ENCODE peak calls at places on chromosomes 13 and 19, in five cellular contexts. I is Peyer's patch, Z is left cardiac atrium, U is adipocyte, F is activated T-cell treated with anti-CD3 and anti-CD28 coated beads for 1 hour. B is an unnamed sample.
A peak's percentile ranks its signal among the peaks of the same experiment; 100 is the strongest.

GRCh38 chr13:73367886-73368285 is 309.1 kb downstream of the KLF5 start:
- DNase-seq in F (no peak), U (no peak), Z (no peak), I (no peak), B (no peak)

GRCh38 chr19:44824758-44825157 is 15.9 kb downstream of the BCAM start:
- DNase-seq in F (no peak), I (no peak), U (no peak), Z (no peak), B (no peak)

GRCh38 chr19:14440049-14440448 is 6.9 kb downstream of the PKN1 start:
- DNase-seq in I (peak; percentile 94), U (no peak), Z (peak; percentile 80), F (peak; percentile 66), B (no peak)

GRCh38 chr13:26985285-26985878 is 186.2 kb downstream of the USP12 start:
- DNase-seq in U (peak; percentile 90), Z (peak; percentile 61), I (peak; percentile 90), F (peak; percentile 55), B (peak; percentile 66)

GRCh38 chr19:41431426-41432386 is 4.5 kb upstream of the B3GNT8 start:
- DNase-seq in I (no peak), F (no peak), Z (peak; percentile 63), U (peak; percentile 34), B (no peak)

GRCh38 chr19:6752257-6753177 is 13.0 kb downstream of the TRIP10 start:
- DNase-seq in Z (no peak), I (peak; percentile 81), U (no peak), F (no peak), B (peak; percentile 43)

GRCh38 chr13:24220086-24220703 is 59.7 kb downstream of the SPATA13 start:
- DNase-seq in U (peak; percentile 94), I (peak; percentile 77), Z (peak; percentile 34), F (peak; percentile 24), B (no peak)

GRCh38 chr19:35352177-35352447 is 4.4 kb downstream of the FFAR1 start:
- DNase-seq in F (no peak), U (no peak), I (no peak), Z (no peak), B (peak; percentile 32)

GRCh38 chr13:74132768-74133656 is 1.2 kb downstream of the KLF12 start:
- DNase-seq in Z (peak; percentile 31), F (no peak), U (peak; percentile 79), I (peak; percentile 66), B (peak; percentile 61)

GRCh38 chr19:1847684-1848398 is 442 bp downstream of the REXO1 start:
- DNase-seq in U (peak; percentile 85), Z (peak; percentile 69), I (no peak), F (no peak), B (no peak)

GRCh38 chr13:81658598-81659370 is 1317.9 kb upstream of the SPRY2 start:
- DNase-seq in F (no peak), Z (no peak), I (no peak), U (no peak), B (no peak)

GRCh38 chr13:73900591-73900990 is 233.6 kb downstream of the KLF12 start:
- DNase-seq in I (no peak), U (no peak), F (no peak), Z (no peak), B (no peak)

GRCh38 chr19:1827566-1828278 is 15.6 kb upstream of the ATP8B3 start:
- DNase-seq in Z (no peak), I (no peak), F (no peak), U (no peak), B (no peak)

GRCh38 chr13:99486996-99487395 is 14.3 kb upstream of the TM9SF2 start:
- DNase-seq in F (no peak), I (no peak), Z (no peak), U (no peak), B (no peak)

GRCh38 chr13:26425439-26426358 is 131.8 kb upstream of the WASF3 start:
- DNase-seq in F (no peak), Z (peak; percentile 28), U (peak; percentile 59), I (peak; percentile 51), B (no peak)

GRCh38 chr13:92649140-92649813 is 577.3 kb upstream of the GPC6 start:
- DNase-seq in I (no peak), U (no peak), Z (no peak), F (no peak), B (no peak)

GRCh38 chr13:58437436-58437835 is 805.9 kb downstream of the PCDH17 start:
- DNase-seq in I (no peak), F (no peak), U (no peak), Z (no peak), B (no peak)

GRCh38 chr13:70889163-70889562 is 780.9 kb upstream of the KLHL1 start:
- DNase-seq in F (no peak), I (no peak), U (no peak), Z (no peak), B (no peak)

GRCh38 chr13:77697208-77698103 is at the start of gene SLAIN1:
- DNase-seq in U (peak; percentile 39), I (peak; percentile 92), F (peak; percentile 75), Z (peak; percentile 88), B (peak; percentile 69)